ENCODE peak calls at places on chromosomes 13 and 19, in eight cellular contexts. One of them, this sample, is unnamed.

GRCh38 chr19:31266731-31267130 is 82.5 kb downstream of the TSHZ3 start:
- DNase-seq in stimulated activated CD4-positive, alpha-beta T cell treated with anti-CD3 and anti-CD28 coated beads, Interleukin-4, amount 100 ng/mL, for 24 hours: no peak
- DNase-seq in activated naive CD4-positive, alpha-beta T cell: no peak
- DNase-seq in NCI-H1417: no peak
- DNase-seq in caudate nucleus: no peak
- DNase-seq in head of caudate nucleus: no peak
- DNase-seq in IMR-90: no peak
- DNase-seq in T-helper 9 cell: no peak
- DNase-seq in this sample: no peak

GRCh38 chr13:48723168-48723567 is 69.4 kb downstream of the CYSLTR2 start:
- DNase-seq in activated naive CD4-positive, alpha-beta T cell: no peak
- DNase-seq in IMR-90: no peak
- DNase-seq in caudate nucleus: no peak
- DNase-seq in NCI-H1417: no peak
- DNase-seq in head of caudate nucleus: no peak
- DNase-seq in T-helper 9 cell: no peak
- DNase-seq in stimulated activated CD4-positive, alpha-beta T cell treated with anti-CD3 and anti-CD28 coated beads, Interleukin-4, amount 100 ng/mL, for 24 hours: no peak
- DNase-seq in this sample: no peak

GRCh38 chr13:41224113-41225110 is 30.0 kb upstream of the KBTBD7 start:
- DNase-seq in NCI-H1417: no peak
- DNase-seq in T-helper 9 cell: no peak
- DNase-seq in head of caudate nucleus: peak; percentile 64
- DNase-seq in activated naive CD4-positive, alpha-beta T cell: no peak
- DNase-seq in caudate nucleus: no peak
- DNase-seq in IMR-90: peak; percentile 83
- DNase-seq in stimulated activated CD4-positive, alpha-beta T cell treated with anti-CD3 and anti-CD28 coated beads, Interleukin-4, amount 100 ng/mL, for 24 hours: no peak
- DNase-seq in this sample: no peak

GRCh38 chr13:30868806-30869470 is 37.1 kb upstream of the MEDAG start:
- DNase-seq in stimulated activated CD4-positive, alpha-beta T cell treated with anti-CD3 and anti-CD28 coated beads, Interleukin-4, amount 100 ng/mL, for 24 hours: no peak
- DNase-seq in IMR-90: peak; percentile 45
- DNase-seq in NCI-H1417: no peak
- DNase-seq in head of caudate nucleus: no peak
- DNase-seq in caudate nucleus: no peak
- DNase-seq in activated naive CD4-positive, alpha-beta T cell: no peak
- DNase-seq in T-helper 9 cell: no peak
- DNase-seq in this sample: no peak

GRCh38 chr13:33279898-33280549 is 5.5 kb downstream of the STARD13 start:
- DNase-seq in IMR-90: peak; percentile 71
- DNase-seq in activated naive CD4-positive, alpha-beta T cell: no peak
- DNase-seq in stimulated activated CD4-positive, alpha-beta T cell treated with anti-CD3 and anti-CD28 coated beads, Interleukin-4, amount 100 ng/mL, for 24 hours: no peak
- DNase-seq in caudate nucleus: no peak
- DNase-seq in NCI-H1417: no peak
- DNase-seq in head of caudate nucleus: no peak
- DNase-seq in T-helper 9 cell: no peak
- DNase-seq in this sample: no peak

GRCh38 chr13:48072304-48072703 is 22.6 kb downstream of the MED4 start:
- DNase-seq in head of caudate nucleus: no peak
- DNase-seq in NCI-H1417: no peak
- DNase-seq in activated naive CD4-positive, alpha-beta T cell: no peak
- DNase-seq in caudate nucleus: no peak
- DNase-seq in IMR-90: no peak
- DNase-seq in stimulated activated CD4-positive, alpha-beta T cell treated with anti-CD3 and anti-CD28 coated beads, Interleukin-4, amount 100 ng/mL, for 24 hours: no peak
- DNase-seq in T-helper 9 cell: no peak
- DNase-seq in this sample: peak; percentile 9

GRCh38 chr13:21826214-21827015 is 155.5 kb downstream of the FGF9 start:
- DNase-seq in IMR-90: no peak
- DNase-seq in activated naive CD4-positive, alpha-beta T cell: no peak
- DNase-seq in stimulated activated CD4-positive, alpha-beta T cell treated with anti-CD3 and anti-CD28 coated beads, Interleukin-4, amount 100 ng/mL, for 24 hours: no peak
- DNase-seq in NCI-H1417: no peak
- DNase-seq in caudate nucleus: no peak
- DNase-seq in T-helper 9 cell: no peak
- DNase-seq in head of caudate nucleus: no peak
- DNase-seq in this sample: peak; percentile 23

GRCh38 chr13:63435668-63436275 is 2020.1 kb upstream of the PCDH20 start:
- DNase-seq in NCI-H1417: no peak
- DNase-seq in activated naive CD4-positive, alpha-beta T cell: no peak
- DNase-seq in stimulated activated CD4-positive, alpha-beta T cell treated with anti-CD3 and anti-CD28 coated beads, Interleukin-4, amount 100 ng/mL, for 24 hours: no peak
- DNase-seq in T-helper 9 cell: no peak
- DNase-seq in head of caudate nucleus: no peak
- DNase-seq in IMR-90: peak; percentile 100
- DNase-seq in caudate nucleus: no peak
- DNase-seq in this sample: no peak

GRCh38 chr13:73715114-73715909 is 418.9 kb downstream of the KLF12 start:
- DNase-seq in T-helper 9 cell: peak; percentile 15
- DNase-seq in NCI-H1417: no peak
- DNase-seq in IMR-90: no peak
- DNase-seq in activated naive CD4-positive, alpha-beta T cell: peak; percentile 9
- DNase-seq in caudate nucleus: no peak
- DNase-seq in stimulated activated CD4-positive, alpha-beta T cell treated with anti-CD3 and anti-CD28 coated beads, Interleukin-4, amount 100 ng/mL, for 24 hours: peak; percentile 68
- DNase-seq in head of caudate nucleus: no peak
- DNase-seq in this sample: no peak

This sample was measured in NCI-H69.